ENCODE peak calls at places on chromosomes 12 and 14, in six cellular contexts. L is dorsolateral prefrontal cortex, Q is PC-3, C is tibial artery, E is body of pancreas, W is esophagus muscularis mucosa. F is an unnamed sample.

GRCh38 chr12:57088442-57089258 is at the start of gene NAB2:
- DNase-seq in Q (peak), L (peak), W (peak), C (peak), E (peak), F (peak)

GRCh38 chr14:78921856-78922255 is 751.7 kb downstream of the NRXN3 start:
- DNase-seq in Q (peak), E (no peak), W (no peak), L (no peak), C (no peak), F (no peak)

GRCh38 chr12:53051058-53051880 is 1.4 kb downstream of the TNS2 start:
- DNase-seq in Q (no peak), W (no peak), L (peak), C (peak), E (peak), F (peak)

GRCh38 chr12:121786441-121786825 is 7.1 kb downstream of the RHOF start:
- DNase-seq in E (peak), C (no peak), W (no peak), L (no peak), Q (peak), F (no peak)

GRCh38 chr14:96626916-96627315 is 124.7 kb downstream of the PAPOLA start:
- DNase-seq in C (peak), Q (peak), E (no peak), W (no peak), L (no peak), F (peak)

GRCh38 chr14:69948311-69948710 is 69.1 kb downstream of the SMOC1 start:
- DNase-seq in C (no peak), W (no peak), L (no peak), Q (no peak), E (no peak), F (no peak)

GRCh38 chr14:86799244-86799647 is 1193.7 kb downstream of the GALC start:
- DNase-seq in C (no peak), L (no peak), E (no peak), W (no peak), Q (peak), F (no peak)

GRCh38 chr14:31834616-31835015 is 242.5 kb upstream of the ARHGAP5 start:
- DNase-seq in E (no peak), L (no peak), W (no peak), C (no peak), Q (peak), F (no peak)

GRCh38 chr12:4978737-4979136 is 64.9 kb upstream of the KCNA5 start:
- DNase-seq in L (peak), C (no peak), Q (peak), W (no peak), E (no peak), F (no peak)

GRCh38 chr12:94841904-94842610 is 161.4 kb downstream of the NDUFA12 start:
- DNase-seq in L (no peak), C (no peak), E (no peak), Q (no peak), W (peak), F (no peak)

GRCh38 chr14:21257395-21258193 is 11.6 kb downstream of the HNRNPC start:
- DNase-seq in W (no peak), E (no peak), L (no peak), Q (no peak), C (no peak), F (no peak)

GRCh38 chr12:124769166-124769530 is 94.5 kb downstream of the SCARB1 start:
- DNase-seq in Q (no peak), C (no peak), L (no peak), W (no peak), E (no peak), F (no peak)

GRCh38 chr12:88325828-88326214 is 183.7 kb downstream of the TMTC3 start:
- DNase-seq in E (no peak), C (no peak), W (no peak), Q (peak), L (no peak), F (no peak)

GRCh38 chr12:8035440-8036010 is 3.0 kb downstream of the FOXJ2 start:
- DNase-seq in C (no peak), W (no peak), E (no peak), L (no peak), Q (no peak), F (no peak)
- H3K4me3 ChIP-seq in C (peak), W (peak), E (no peak), L (peak), Q (no peak), F (peak)

DNA sequence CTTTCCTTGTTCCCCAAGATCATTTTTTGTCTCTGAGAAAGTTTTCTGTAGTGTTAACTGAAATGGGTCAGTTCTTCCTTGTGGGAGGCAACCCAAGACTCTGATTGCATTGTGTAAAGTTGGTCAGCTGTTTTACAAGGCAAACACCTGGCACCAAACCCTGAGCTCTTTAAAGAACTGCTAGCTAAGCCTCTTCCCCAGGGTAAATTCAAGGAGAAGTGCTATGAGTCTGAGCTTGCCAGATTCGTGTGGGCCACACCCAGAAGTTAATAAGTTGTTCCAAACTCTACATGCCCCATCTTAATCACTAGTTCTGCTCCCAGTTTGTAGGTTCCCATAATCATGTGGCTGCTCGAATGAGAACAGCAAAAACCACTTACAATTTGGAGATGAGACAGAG is 214.5 kb downstream of the BTG1 start:
- DNase-seq in C (no peak), Q (peak), L (no peak), E (peak), W (no peak), F (no peak)
- H3K27ac ChIP-seq in C (no peak), Q (peak), L (no peak), E (peak), W (no peak), F (no peak)

GRCh38 chr12:85809500-85809899 is 26.7 kb downstream of the RASSF9 start:
- DNase-seq in L (no peak), E (no peak), Q (no peak), C (no peak), W (no peak), F (no peak)
- TF ChIP-seq CTCF in L (no peak), E (no peak), Q (no peak), C (no peak), W (no peak), F (no peak)

DNA sequence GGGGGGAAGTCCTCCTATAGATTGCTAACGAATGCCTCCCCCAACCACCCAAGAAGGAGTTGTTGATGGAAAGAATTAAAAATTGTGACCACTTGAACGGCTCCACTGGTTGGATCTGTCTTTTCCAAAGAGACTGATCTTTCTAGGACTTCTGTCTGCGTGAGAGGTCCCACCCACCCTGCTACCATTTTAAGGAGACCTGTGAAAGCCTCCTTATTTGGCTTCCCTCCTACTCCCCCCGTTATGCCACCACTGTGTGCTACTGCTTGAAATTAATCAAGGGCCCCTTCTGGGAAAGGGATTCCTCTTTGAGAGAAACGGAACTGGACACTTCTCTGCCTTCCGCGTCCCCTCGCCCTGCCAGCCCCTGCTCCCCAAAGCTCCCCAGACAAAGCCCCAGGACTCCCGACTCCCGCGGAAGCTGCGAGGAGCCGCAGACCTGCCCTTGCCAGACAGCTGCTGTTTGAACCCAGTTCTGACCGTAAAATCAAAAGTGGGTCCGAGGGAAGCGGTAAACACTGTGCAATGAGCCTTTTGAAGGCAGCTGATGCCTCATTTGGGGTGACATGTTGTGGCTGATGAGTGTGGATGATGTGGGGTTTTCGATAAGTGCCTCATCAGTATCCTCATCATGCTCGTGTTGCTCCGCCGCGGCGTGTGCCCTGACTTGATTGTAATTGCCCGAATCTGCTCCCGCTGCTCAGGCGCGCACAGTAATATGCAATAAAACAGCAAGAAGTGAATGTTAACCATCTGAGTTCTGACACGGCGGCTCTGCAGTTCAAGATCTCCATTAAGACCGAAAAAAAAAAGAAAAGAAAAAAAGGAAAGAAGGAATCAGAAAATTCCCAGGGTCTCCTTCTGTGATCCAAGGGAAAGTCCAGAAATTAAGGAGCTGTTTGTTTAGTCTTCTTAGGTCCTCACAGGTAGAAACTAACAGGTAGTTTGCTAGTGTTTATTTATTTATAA is 48.2 kb downstream of the MBIP start:
- DNase-seq in E (no peak), Q (no peak), W (no peak), C (no peak), L (no peak), F (no peak)
- H3K4me3 ChIP-seq in E (no peak), Q (no peak), W (peak), C (peak), L (peak), F (peak)

DNA sequence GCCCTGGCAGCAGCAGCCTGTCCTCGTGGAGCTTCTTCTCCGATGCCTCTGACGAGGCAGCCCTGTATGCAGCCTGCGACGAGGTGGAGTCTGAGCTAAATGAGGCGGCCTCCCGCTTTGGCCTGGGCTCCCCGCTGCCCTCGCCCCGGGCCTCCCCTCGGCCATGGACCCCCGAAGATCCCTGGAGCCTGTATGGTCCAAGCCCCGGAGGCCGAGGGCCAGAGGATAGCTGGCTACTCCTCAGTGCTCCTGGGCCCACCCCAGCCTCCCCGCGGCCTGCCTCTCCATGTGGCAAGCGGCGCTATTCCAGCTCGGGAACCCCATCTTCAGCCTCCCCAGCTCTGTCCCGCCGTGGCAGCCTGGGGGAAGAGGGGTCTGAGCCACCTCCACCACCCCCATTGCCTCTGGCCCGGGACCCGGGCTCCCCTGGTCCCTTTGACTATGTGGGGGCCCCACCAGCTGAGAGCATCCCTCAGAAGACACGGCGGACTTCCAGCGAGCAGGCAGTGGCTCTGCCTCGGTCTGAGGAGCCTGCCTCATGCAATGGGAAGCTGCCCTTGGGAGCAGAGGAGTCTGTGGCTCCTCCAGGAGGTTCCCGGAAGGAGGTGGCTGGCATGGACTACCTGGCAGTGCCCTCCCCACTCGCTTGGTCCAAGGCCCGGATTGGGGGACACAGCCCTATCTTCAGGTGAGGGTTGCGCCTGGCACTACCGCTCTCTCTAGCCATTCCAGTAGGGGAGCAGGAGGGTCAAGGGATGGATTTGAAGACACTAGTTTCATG is 2.1 kb downstream of the NFATC4 start:
- DNase-seq in C (no peak), Q (no peak), E (no peak), L (peak), W (no peak), F (no peak)
- H3K27ac ChIP-seq in C (peak), Q (no peak), E (no peak), L (no peak), W (peak), F (peak)

GRCh38 chr12:113359939-113360748 is 1.8 kb downstream of the PLBD2 start:
- DNase-seq in L (no peak), E (no peak), Q (peak), W (no peak), C (no peak), F (no peak)
- TF ChIP-seq CTCF in L (no peak), E (no peak), Q (peak), W (no peak), C (no peak), F (no peak)

GRCh38 chr12:25382311-25383106 is 131.8 kb upstream of the KRAS start:
- DNase-seq in E (no peak), L (no peak), W (no peak), Q (no peak), C (no peak), F (no peak)

GRCh38 chr12:25386823-25387134 is 136.1 kb upstream of the KRAS start:
- DNase-seq in W (no peak), E (peak), C (no peak), L (peak), Q (no peak), F (peak)

GRCh38 chr12:25387136-25388050 is 136.7 kb upstream of the KRAS start:
- DNase-seq in Q (peak), E (peak), L (peak), C (peak), W (peak), F (peak)

GRCh38 chr12:25384954-25385216 is 134.2 kb upstream of the KRAS start:
- DNase-seq in E (no peak), L (no peak), W (no peak), C (no peak), Q (no peak), F (no peak)

DNA sequence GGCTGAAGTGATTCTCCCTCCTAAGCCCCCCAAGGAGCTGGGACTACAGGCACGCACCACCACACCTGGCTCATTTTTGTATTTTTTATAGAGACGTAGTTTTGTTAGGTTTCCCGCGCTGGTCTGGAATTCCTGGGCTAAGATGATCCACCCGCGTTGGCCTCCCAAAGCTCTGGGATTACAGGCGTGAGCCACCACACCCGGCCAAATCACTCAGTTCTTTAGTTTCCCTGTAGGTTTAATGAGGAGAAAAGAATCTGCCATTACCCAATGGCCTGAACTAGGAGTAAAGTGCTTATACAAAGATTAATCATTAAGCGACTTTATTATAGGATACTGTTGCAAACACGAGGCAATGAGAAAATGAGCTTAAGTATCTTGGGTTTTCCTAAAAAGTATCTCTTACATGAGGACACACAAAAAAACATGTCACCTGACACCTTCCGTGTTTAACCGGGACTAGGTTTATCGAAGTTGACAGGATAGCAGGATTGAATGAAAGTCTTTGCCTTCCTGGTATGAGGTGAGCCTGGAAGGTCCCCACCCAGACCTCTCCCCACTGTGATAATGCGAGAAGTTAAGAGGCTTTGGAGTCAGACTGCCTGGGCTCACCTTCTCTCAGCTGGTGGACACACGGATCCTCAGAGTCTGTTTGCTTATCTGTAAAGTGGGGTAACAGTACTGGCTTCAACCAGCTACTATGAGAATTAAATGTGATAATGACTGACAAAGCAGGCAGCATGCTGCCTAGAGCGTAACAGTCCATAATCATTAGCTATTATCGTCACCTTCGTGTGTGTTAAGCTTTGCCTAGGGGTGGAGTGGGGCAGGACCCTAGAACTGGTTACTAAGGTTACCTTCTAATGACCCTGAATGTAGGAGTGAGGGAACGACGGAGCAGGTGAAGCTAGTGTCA is 133.6 kb upstream of the KRAS start:
- DNase-seq in L (no peak), W (no peak), E (no peak), Q (no peak), C (no peak), F (no peak)
- H3K4me3 ChIP-seq in L (peak), W (peak), E (no peak), Q (no peak), C (peak), F (peak)

DNA sequence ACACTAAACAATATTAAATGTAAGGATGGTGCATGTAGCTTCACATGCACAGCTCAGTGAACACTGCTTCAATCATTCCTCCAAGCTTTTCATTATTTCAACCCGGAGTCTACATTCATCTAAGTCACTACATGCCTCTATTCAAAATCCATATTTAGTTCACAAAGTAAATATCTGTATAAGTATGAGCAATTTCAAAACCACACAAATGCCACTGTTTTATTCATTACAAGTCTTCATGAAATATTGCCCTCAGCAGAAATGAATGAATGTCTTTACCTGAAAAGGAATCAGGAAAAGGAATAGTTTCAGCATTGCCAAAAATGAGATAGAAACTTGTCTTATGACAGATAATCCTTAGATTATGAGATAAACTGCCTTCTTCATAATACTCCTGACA is 149.4 kb downstream of the SLC38A4 start:
- DNase-seq in W (no peak), E (no peak), C (no peak), L (no peak), Q (peak), F (no peak)
- H3K27ac ChIP-seq in W (no peak), E (no peak), C (no peak), L (no peak), Q (peak), F (no peak)

F was measured in coronary artery.